ENCODE peak calls at places on chromosomes 2 and 18, in four cellular contexts. One of them, this sample, is unnamed.
A peak's percentile ranks its signal among the peaks of the same experiment; 100 is the strongest.

GRCh38 chr2:51601706-51602105 is 569.8 kb upstream of the NRXN1 start:
- DNase-seq in NCI-H774: no peak
- DNase-seq in WTC11: no peak
- DNase-seq in astrocyte of the spinal cord: no peak
- DNase-seq in this sample: no peak

GRCh38 chr18:8153887-8154583 is 455.2 kb upstream of the RAB12 start:
- DNase-seq in NCI-H774: no peak
- DNase-seq in WTC11: no peak
- DNase-seq in astrocyte of the spinal cord: peak; percentile 75
- DNase-seq in this sample: no peak

GRCh38 chr2:239326831-239327535 is 73.8 kb downstream of the HDAC4 start:
- DNase-seq in NCI-H774: no peak
- DNase-seq in WTC11: no peak
- DNase-seq in astrocyte of the spinal cord: peak; percentile 66
- DNase-seq in this sample: no peak

GRCh38 chr2:100551303-100551702 is 11.5 kb upstream of the PDCL3 start:
- DNase-seq in NCI-H774: no peak
- DNase-seq in WTC11: no peak
- DNase-seq in astrocyte of the spinal cord: no peak
- DNase-seq in this sample: no peak

GRCh38 chr18:11872479-11873136 is 21.4 kb downstream of the CHMP1B start:
- DNase-seq in NCI-H774: no peak
- DNase-seq in WTC11: no peak
- DNase-seq in astrocyte of the spinal cord: peak; percentile 27
- DNase-seq in this sample: no peak

GRCh38 chr2:2719781-2720180 is 388.7 kb upstream of the MYT1L start:
- DNase-seq in NCI-H774: peak; percentile 16
- DNase-seq in WTC11: no peak
- DNase-seq in astrocyte of the spinal cord: no peak
- DNase-seq in this sample: no peak

GRCh38 chr2:144835634-144836351 is 315.9 kb upstream of the ZEB2 start:
- DNase-seq in NCI-H774: no peak
- DNase-seq in WTC11: no peak
- DNase-seq in astrocyte of the spinal cord: peak; percentile 38
- DNase-seq in this sample: no peak

GRCh38 chr18:77071711-77072292 is 60.8 kb downstream of the MBP start:
- DNase-seq in NCI-H774: no peak
- DNase-seq in WTC11: no peak
- DNase-seq in astrocyte of the spinal cord: peak; percentile 95
- DNase-seq in this sample: no peak

GRCh38 chr2:31923662-31924061 is 87.1 kb downstream of the MEMO1 start:
- DNase-seq in NCI-H774: no peak
- DNase-seq in WTC11: no peak
- DNase-seq in astrocyte of the spinal cord: no peak
- DNase-seq in this sample: no peak

GRCh38 chr18:56286775-56287174 is 351.6 kb downstream of the TXNL1 start:
- DNase-seq in NCI-H774: no peak
- DNase-seq in WTC11: no peak
- DNase-seq in astrocyte of the spinal cord: peak; percentile 45
- DNase-seq in this sample: no peak

GRCh38 chr2:196218109-196218508 is 46.7 kb upstream of the STK17B start:
- DNase-seq in NCI-H774: no peak
- DNase-seq in WTC11: no peak
- DNase-seq in astrocyte of the spinal cord: no peak
- DNase-seq in this sample: no peak

GRCh38 chr18:26894426-26894825 is 28.9 kb upstream of the AQP4 start:
- DNase-seq in NCI-H774: no peak
- DNase-seq in WTC11: no peak
- DNase-seq in astrocyte of the spinal cord: no peak
- DNase-seq in this sample: no peak